ENCODE peak calls at places on chromosomes 11 and 22, in nine cellular contexts. B is adrenal gland, U is fibroblast of mammary gland, Y is fibroblast of the aortic adventitia, K is stomach, W is body of pancreas, J is neural crest cell, X is endothelial cell, F is WTC11. E is an unnamed sample.

GRCh38 chr11:35151896-35152295 is 12.9 kb downstream of the CD44 start:
- DNase-seq in B (no peak), U (no peak), Y (no peak), K (no peak), W (no peak), J (no peak), X (no peak), F (peak), E (no peak)

GRCh38 chr11:100929377-100929776 is 200.2 kb downstream of the PGR start:
- DNase-seq in B (no peak), U (peak), Y (peak), K (no peak), W (no peak), J (no peak), X (no peak), F (no peak), E (no peak)

GRCh38 chr22:27372969-27373670 is 428.4 kb downstream of the MN1 start:
- DNase-seq in B (no peak), U (no peak), Y (no peak), K (peak), W (peak), J (peak), X (peak), F (peak), E (no peak)

GRCh38 chr11:68204402-68204801 is 8.7 kb downstream of the KMT5B start:
- DNase-seq in B (no peak), U (no peak), Y (no peak), K (no peak), W (no peak), J (no peak), X (no peak), F (no peak), E (no peak)

GRCh38 chr22:23302171-23303002 is 122.1 kb downstream of the BCR start:
- DNase-seq in B (no peak), U (no peak), Y (no peak), K (no peak), W (no peak), J (no peak), X (no peak), F (no peak), E (no peak)

GRCh38 chr22:49010086-49010863 is 817.4 kb downstream of the BRD1 start:
- DNase-seq in B (no peak), U (no peak), Y (no peak), K (peak), W (no peak), J (no peak), X (no peak), F (no peak), E (no peak)

GRCh38 chr11:117232022-117232878 is at the start of the genes PCSK7 and RNF214:
- DNase-seq in B (peak), U (peak), Y (peak), K (peak), W (peak), J (peak), X (peak), F (peak), E (no peak)

GRCh38 chr11:26846222-26846621 is 124.4 kb upstream of the SLC5A12 start:
- DNase-seq in B (no peak), U (no peak), Y (no peak), K (no peak), W (no peak), J (no peak), X (no peak), F (no peak), E (no peak)

GRCh38 chr11:11171285-11171684 is 181.8 kb downstream of the CSNK2A3 start:
- DNase-seq in B (no peak), U (no peak), Y (no peak), K (no peak), W (no peak), J (no peak), X (no peak), F (no peak), E (no peak)

GRCh38 chr11:117180661-117181585 is 2.4 kb downstream of the SIDT2 start:
- DNase-seq in B (peak), U (peak), Y (peak), K (peak), W (peak), J (peak), X (peak), F (peak), E (no peak)

GRCh38 chr22:21726650-21727049 is 8.9 kb downstream of the YPEL1 start:
- DNase-seq in B (no peak), U (no peak), Y (no peak), K (no peak), W (peak), J (peak), X (peak), F (peak), E (no peak)

GRCh38 chr11:62652156-62653006 is 721 bp downstream of the INTS5 start:
- DNase-seq in B (no peak), U (no peak), Y (no peak), K (no peak), W (no peak), J (no peak), X (no peak), F (no peak), E (no peak)

GRCh38 chr11:73393011-73393380 is 16.8 kb downstream of the RELT start:
- DNase-seq in B (no peak), U (no peak), Y (no peak), K (no peak), W (no peak), J (no peak), X (no peak), F (no peak), E (no peak)

GRCh38 chr22:22663861-22664800 is 19.7 kb downstream of the GGTLC2 start:
- DNase-seq in B (no peak), U (no peak), Y (no peak), K (no peak), W (no peak), J (no peak), X (no peak), F (no peak), E (no peak)

GRCh38 chr11:209275-210121 is 2.0 kb downstream of the RIC8A start:
- DNase-seq in B (no peak), U (peak), Y (no peak), K (peak), W (no peak), J (no peak), X (no peak), F (no peak), E (no peak)

GRCh38 chr11:44632466-44633123 is 67.1 kb downstream of the CD82 start:
- DNase-seq in B (peak), U (peak), Y (no peak), K (peak), W (no peak), J (peak), X (peak), F (peak), E (no peak)

GRCh38 chr11:118241191-118242098 is 10.7 kb downstream of the MPZL3 start:
- DNase-seq in B (peak), U (no peak), Y (peak), K (peak), W (peak), J (no peak), X (peak), F (no peak), E (no peak)

GRCh38 chr11:43486141-43486540 is 127.4 kb downstream of the TTC17 start:
- DNase-seq in B (no peak), U (peak), Y (no peak), K (no peak), W (no peak), J (no peak), X (no peak), F (no peak), E (no peak)

GRCh38 chr11:36363361-36364272 is 67.5 kb downstream of the PRR5L start:
- DNase-seq in B (no peak), U (no peak), Y (no peak), K (no peak), W (no peak), J (no peak), X (peak), F (peak), E (no peak)

GRCh38 chr11:121494355-121495099 is 41.8 kb upstream of the SORL1-AS1 start:
- DNase-seq in B (no peak), U (no peak), Y (no peak), K (no peak), W (no peak), J (no peak), X (no peak), F (no peak), E (no peak)

GRCh38 chr22:23381661-23382427 is 198.2 kb downstream of the IGLL1 start:
- DNase-seq in B (no peak), U (no peak), Y (no peak), K (no peak), W (no peak), J (no peak), X (no peak), F (peak), E (no peak)

GRCh38 chr11:95723353-95723942 is 66.1 kb downstream of the FAM76B start:
- DNase-seq in B (no peak), U (no peak), Y (no peak), K (no peak), W (no peak), J (no peak), X (no peak), F (no peak), E (no peak)

GRCh38 chr11:95443386-95443785 is 212.4 kb upstream of the SESN3 start:
- DNase-seq in B (no peak), U (no peak), Y (no peak), K (no peak), W (no peak), J (no peak), X (no peak), F (no peak), E (no peak)

GRCh38 chr11:118436639-118437045 is 350 bp downstream of the KMT2A start:
- DNase-seq in B (peak), U (peak), Y (no peak), K (no peak), W (peak), J (peak), X (no peak), F (peak), E (no peak)

GRCh38 chr11:120173771-120174170 is 35.9 kb upstream of the TRIM29 start:
- DNase-seq in B (no peak), U (no peak), Y (peak), K (no peak), W (no peak), J (no peak), X (no peak), F (no peak), E (no peak)

GRCh38 chr11:119518746-119519382 is 95.9 kb upstream of the THY1 start:
- DNase-seq in B (no peak), U (peak), Y (peak), K (no peak), W (no peak), J (peak), X (peak), F (peak), E (peak)

GRCh38 chr11:74949748-74950127 is 672 bp downstream of the SPCS2 start:
- DNase-seq in B (no peak), U (peak), Y (peak), K (no peak), W (no peak), J (no peak), X (no peak), F (no peak), E (no peak)

GRCh38 chr11:86515297-86516094 is 140.8 kb downstream of the CCDC81 start:
- DNase-seq in B (peak), U (peak), Y (peak), K (no peak), W (no peak), J (no peak), X (peak), F (no peak), E (peak)

GRCh38 chr22:23471698-23472097 is 108.4 kb downstream of the IGLL1 start:
- DNase-seq in B (no peak), U (no peak), Y (no peak), K (no peak), W (no peak), J (no peak), X (no peak), F (no peak), E (no peak)

GRCh38 chr11:84865257-84865656 is 761.9 kb downstream of the DLG2 start:
- DNase-seq in B (no peak), U (peak), Y (no peak), K (no peak), W (no peak), J (no peak), X (no peak), F (no peak), E (no peak)

DNA sequence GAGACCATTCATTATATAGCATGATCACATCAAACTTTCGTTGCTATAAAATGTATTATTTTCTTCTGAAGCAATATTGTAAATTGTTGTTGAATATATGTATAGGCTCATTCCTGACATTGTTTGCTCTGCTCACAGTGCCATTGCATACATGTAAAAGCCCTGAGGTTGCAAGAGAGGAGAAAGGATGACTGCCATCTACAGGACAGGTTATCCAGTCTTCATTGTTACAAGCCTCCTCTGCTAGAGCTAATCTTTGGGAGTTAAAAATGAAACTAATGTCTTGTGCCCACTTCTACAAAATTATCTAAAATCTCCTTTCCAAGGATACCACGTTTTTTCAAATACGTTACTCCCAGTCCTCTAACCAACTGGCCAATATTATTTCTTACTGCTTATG is 16.4 kb upstream of the OR5AL1 start:
- DNase-seq in B (no peak), U (no peak), Y (no peak), K (no peak), W (no peak), J (no peak), X (no peak), F (no peak), E (no peak)
- TF ChIP-seq CTCF in B (no peak), U (no peak), Y (no peak), K (no peak), W (no peak), J (no peak), X (no peak), F (no peak), E (no peak)

GRCh38 chr22:38436629-38437395 is 18.2 kb downstream of the KCNJ4 start:
- DNase-seq in B (no peak), U (no peak), Y (no peak), K (no peak), W (no peak), J (no peak), X (no peak), F (no peak), E (no peak)

GRCh38 chr22:38433871-38434270 is 21.1 kb downstream of the KCNJ4 start:
- DNase-seq in B (no peak), U (no peak), Y (no peak), K (no peak), W (no peak), J (no peak), X (no peak), F (no peak), E (no peak)

GRCh38 chr22:38435960-38436359 is 19.0 kb downstream of the KCNJ4 start:
- DNase-seq in B (no peak), U (no peak), Y (no peak), K (no peak), W (no peak), J (no peak), X (no peak), F (no peak), E (no peak)

GRCh38 chr22:38437416-38437815 is 17.6 kb downstream of the KCNJ4 start:
- DNase-seq in B (peak), U (no peak), Y (no peak), K (no peak), W (no peak), J (no peak), X (no peak), F (no peak), E (no peak)

GRCh38 chr22:38435010-38435409 is 20.0 kb downstream of the KCNJ4 start:
- DNase-seq in B (no peak), U (no peak), Y (no peak), K (no peak), W (no peak), J (no peak), X (no peak), F (peak), E (no peak)
- TF ChIP-seq CTCF in B (no peak), U (no peak), Y (no peak), K (no peak), W (no peak), J (no peak), X (no peak), F (peak), E (no peak)

GRCh38 chr11:65780770-65781151 is at the start of gene AP5B1:
- DNase-seq in B (peak), U (peak), Y (peak), K (peak), W (peak), J (no peak), X (peak), F (peak), E (no peak)
- TF ChIP-seq CTCF in B (no peak), U (no peak), Y (no peak), K (no peak), W (no peak), J (no peak), X (no peak), F (no peak), E (no peak)

DNA sequence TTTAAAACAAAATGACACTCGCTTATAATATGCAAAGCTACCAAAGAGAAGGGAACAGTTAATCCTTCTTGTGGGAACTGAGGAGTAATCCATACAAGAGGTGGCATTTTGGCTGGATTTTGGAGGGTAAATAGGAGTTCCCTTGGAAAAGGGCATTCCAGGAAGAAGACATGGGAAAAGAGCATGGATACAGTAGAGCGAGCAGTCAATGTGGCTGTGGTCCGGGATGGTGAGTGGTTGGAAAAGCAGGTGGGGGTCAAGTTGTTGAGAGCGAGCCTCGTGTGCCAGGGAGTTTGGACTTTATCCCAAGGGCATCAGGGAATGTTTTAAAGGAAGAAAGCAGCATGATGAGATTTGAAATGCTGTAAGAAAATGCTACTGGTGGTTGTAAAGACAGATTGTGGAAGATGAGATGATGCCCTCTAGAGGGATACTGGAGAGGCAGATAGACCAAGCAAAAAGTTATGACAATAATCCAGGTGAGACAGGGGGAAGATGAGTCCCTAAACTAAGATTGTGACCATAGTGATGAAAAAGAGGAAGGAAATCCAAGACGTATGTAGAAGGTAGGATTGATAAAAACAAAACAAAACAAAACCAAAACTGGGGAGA is 3.8 kb upstream of the MMP7 start:
- DNase-seq in B (no peak), U (no peak), Y (no peak), K (no peak), W (no peak), J (no peak), X (no peak), F (no peak), E (no peak)
- TF ChIP-seq CTCF in B (no peak), U (peak), Y (no peak), K (no peak), W (no peak), J (no peak), X (no peak), F (no peak), E (peak)

GRCh38 chr11:125950696-125951645 is 5.1 kb downstream of the VSIG10L2 start:
- DNase-seq in B (peak), U (peak), Y (peak), K (no peak), W (peak), J (no peak), X (no peak), F (no peak), E (no peak)

GRCh38 chr11:125950178-125950490 is 4.3 kb downstream of the VSIG10L2 start:
- DNase-seq in B (no peak), U (no peak), Y (no peak), K (no peak), W (no peak), J (no peak), X (no peak), F (no peak), E (no peak)

GRCh38 chr11:125952973-125953372 is 7.1 kb downstream of the VSIG10L2 start:
- DNase-seq in B (peak), U (peak), Y (peak), K (peak), W (peak), J (no peak), X (no peak), F (no peak), E (no peak)

GRCh38 chr11:125952559-125952958 is 6.7 kb downstream of the VSIG10L2 start:
- DNase-seq in B (no peak), U (no peak), Y (no peak), K (no peak), W (no peak), J (no peak), X (no peak), F (no peak), E (no peak)

DNA sequence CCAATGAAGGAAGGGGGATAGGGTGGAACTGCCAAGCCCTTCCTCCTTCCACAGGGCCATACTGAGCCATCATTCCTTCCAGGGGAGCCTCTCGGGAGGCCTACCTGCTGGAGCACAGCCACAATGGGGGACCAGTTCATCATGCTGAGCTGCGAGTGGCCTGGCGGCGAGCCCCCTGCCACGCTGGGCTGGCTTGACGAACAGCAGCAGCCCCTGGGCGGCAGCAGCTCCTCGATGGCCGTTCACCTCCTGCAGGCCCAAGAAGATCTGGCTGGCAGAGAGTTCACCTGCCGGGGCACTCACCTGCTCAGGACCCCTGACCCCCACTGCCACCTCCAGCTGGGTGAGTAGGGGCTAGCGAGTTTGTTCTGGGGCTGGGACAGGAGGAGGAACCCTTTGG is 5.9 kb downstream of the VSIG10L2 start:
- DNase-seq in B (no peak), U (no peak), Y (no peak), K (no peak), W (no peak), J (no peak), X (no peak), F (no peak), E (no peak)
- TF ChIP-seq CTCF in B (no peak), U (no peak), Y (no peak), K (no peak), W (no peak), J (no peak), X (no peak), F (no peak), E (no peak)

GRCh38 chr11:71117311-71117710 is 135.1 kb downstream of the SHANK2 start:
- DNase-seq in B (no peak), U (no peak), Y (no peak), K (no peak), W (no peak), J (no peak), X (no peak), F (no peak), E (no peak)

GRCh38 chr11:71119656-71120269 is 132.6 kb downstream of the SHANK2 start:
- DNase-seq in B (no peak), U (no peak), Y (no peak), K (no peak), W (no peak), J (no peak), X (no peak), F (no peak), E (no peak)

GRCh38 chr11:71118671-71119250 is 133.6 kb downstream of the SHANK2 start:
- DNase-seq in B (no peak), U (no peak), Y (no peak), K (no peak), W (no peak), J (no peak), X (no peak), F (no peak), E (no peak)

GRCh38 chr11:71124127-71124526 is 128.2 kb downstream of the SHANK2 start:
- DNase-seq in B (no peak), U (no peak), Y (no peak), K (no peak), W (no peak), J (no peak), X (no peak), F (no peak), E (no peak)

GRCh38 chr11:71120346-71120963 is 131.9 kb downstream of the SHANK2 start:
- DNase-seq in B (no peak), U (peak), Y (peak), K (peak), W (peak), J (no peak), X (peak), F (peak), E (no peak)
- TF ChIP-seq CTCF in B (no peak), U (peak), Y (peak), K (no peak), W (peak), J (peak), X (peak), F (no peak), E (no peak)

GRCh38 chr22:40595497-40596234 is 40.9 kb downstream of the MRTFA start:
- DNase-seq in B (no peak), U (peak), Y (peak), K (no peak), W (no peak), J (no peak), X (no peak), F (no peak), E (no peak)

GRCh38 chr22:40594924-40595323 is 41.6 kb downstream of the MRTFA start:
- DNase-seq in B (peak), U (no peak), Y (peak), K (no peak), W (no peak), J (no peak), X (no peak), F (no peak), E (no peak)

GRCh38 chr22:40594346-40594745 is 42.2 kb downstream of the MRTFA start:
- DNase-seq in B (no peak), U (no peak), Y (no peak), K (no peak), W (no peak), J (no peak), X (no peak), F (no peak), E (no peak)

GRCh38 chr22:40599731-40600130 is 36.8 kb downstream of the MRTFA start:
- DNase-seq in B (no peak), U (no peak), Y (no peak), K (no peak), W (no peak), J (no peak), X (no peak), F (no peak), E (no peak)

GRCh38 chr22:40597541-40598453 is 38.7 kb downstream of the MRTFA start:
- DNase-seq in B (no peak), U (peak), Y (peak), K (peak), W (peak), J (no peak), X (no peak), F (no peak), E (no peak)
- TF ChIP-seq CTCF in B (no peak), U (no peak), Y (no peak), K (no peak), W (no peak), J (no peak), X (no peak), F (no peak), E (no peak)